ENCODE peak calls at places on chromosomes 7 and 10, in eight cellular contexts. U is ovary, X is choroid plexus epithelial cell, A is fibroblast of mammary gland, S is psoas muscle, Q is nephron progenitor cell, N is PC-3, K is uterus. J is an unnamed sample.

GRCh38 chr10:75956624-75957023 is 525.2 kb downstream of the LRMDA start:
- DNase-seq in K (no peak), N (peak; percentile 65), X (peak; percentile 18), Q (no peak), S (no peak), U (no peak), A (peak; percentile 38), J (no peak)

GRCh38 chr7:20275637-20276036 is 55.1 kb upstream of the ITGB8 start:
- DNase-seq in N (no peak), K (no peak), S (no peak), A (peak; percentile 6), X (no peak), Q (no peak), U (no peak), J (no peak)

GRCh38 chr7:41967156-41967555 is 264.3 kb upstream of the INHBA start:
- DNase-seq in K (no peak), U (no peak), N (peak; percentile 69), X (peak; percentile 54), Q (no peak), A (peak; percentile 81), S (no peak), J (no peak)

GRCh38 chr10:96987842-96988175 is 155.7 kb downstream of the LCOR start:
- DNase-seq in K (no peak), A (peak; percentile 20), N (no peak), X (no peak), Q (no peak), S (no peak), U (no peak), J (no peak)

GRCh38 chr7:91082854-91083495 is 181.3 kb upstream of the FZD1 start:
- DNase-seq in U (no peak), X (peak; percentile 73), S (no peak), A (peak; percentile 67), Q (no peak), N (peak; percentile 41), K (no peak), J (no peak)

GRCh38 chr10:55881588-55881987 is 479.5 kb downstream of the ZWINT start:
- DNase-seq in A (no peak), K (no peak), S (no peak), N (no peak), X (no peak), U (no peak), Q (no peak), J (no peak)

GRCh38 chr7:150800576-150801241 is at the start of gene TMEM176A:
- DNase-seq in S (peak; percentile 58), K (no peak), N (no peak), X (no peak), Q (peak; percentile 39), U (peak; percentile 66), A (no peak), J (no peak)

GRCh38 chr10:101694056-101694673 is 805 bp downstream of the FBXW4 start:
- DNase-seq in S (peak; percentile 73), N (peak; percentile 40), X (peak; percentile 55), A (peak; percentile 37), U (peak; percentile 68), Q (peak; percentile 67), K (peak; percentile 61), J (peak; percentile 61)

GRCh38 chr7:152050547-152050971 is 25.1 kb downstream of the GALNT11 start:
- DNase-seq in U (no peak), Q (no peak), X (peak; percentile 62), S (no peak), N (no peak), K (no peak), A (peak; percentile 25), J (no peak)

GRCh38 chr10:118259288-118259906 is 82.7 kb downstream of the FAM204A start:
- DNase-seq in A (peak; percentile 42), S (no peak), N (peak; percentile 12), K (no peak), U (peak; percentile 36), Q (peak; percentile 85), X (peak; percentile 43), J (no peak)

GRCh38 chr10:79422178-79422892 is 23.1 kb downstream of the ZCCHC24 start:
- DNase-seq in N (no peak), X (peak; percentile 95), Q (peak; percentile 66), S (peak; percentile 83), U (peak; percentile 69), A (peak; percentile 97), K (peak; percentile 77), J (no peak)

GRCh38 chr10:792083-792791 is 102.8 kb upstream of the DIP2C start:
- DNase-seq in A (no peak), S (peak; percentile 28), N (no peak), Q (no peak), X (no peak), U (no peak), K (peak; percentile 2), J (no peak)

GRCh38 chr10:4450981-4451501 is 375.0 kb upstream of the AKR1E2 start:
- DNase-seq in X (peak; percentile 83), A (peak; percentile 97), S (no peak), N (no peak), U (no peak), Q (no peak), K (no peak), J (no peak)

GRCh38 chr7:32500922-32501341 is 5.6 kb downstream of the AVL9 start:
- DNase-seq in N (peak; percentile 81), U (no peak), X (peak; percentile 68), Q (no peak), A (peak; percentile 78), K (no peak), S (no peak), J (no peak)

GRCh38 chr7:32659853-32660252 is 164.6 kb downstream of the AVL9 start:
- DNase-seq in K (no peak), N (no peak), S (no peak), A (no peak), Q (no peak), X (no peak), U (no peak), J (no peak)

GRCh38 chr10:132349766-132350165 is 17.8 kb downstream of the LRRC27 start:
- DNase-seq in S (peak; percentile 33), X (no peak), A (no peak), K (no peak), N (no peak), Q (no peak), U (no peak), J (no peak)

GRCh38 chr10:132350946-132351345 is 19.0 kb downstream of the LRRC27 start:
- DNase-seq in S (peak; percentile 37), A (no peak), N (no peak), X (no peak), U (no peak), Q (no peak), K (no peak), J (no peak)

GRCh38 chr10:132350391-132350790 is 18.4 kb downstream of the LRRC27 start:
- DNase-seq in U (no peak), A (no peak), S (peak; percentile 36), X (no peak), Q (no peak), N (no peak), K (no peak), J (no peak)

GRCh38 chr10:132353456-132354355 is 21.7 kb downstream of the LRRC27 start:
- DNase-seq in Q (no peak), N (no peak), K (no peak), X (no peak), A (no peak), S (no peak), U (no peak), J (no peak)

DNA sequence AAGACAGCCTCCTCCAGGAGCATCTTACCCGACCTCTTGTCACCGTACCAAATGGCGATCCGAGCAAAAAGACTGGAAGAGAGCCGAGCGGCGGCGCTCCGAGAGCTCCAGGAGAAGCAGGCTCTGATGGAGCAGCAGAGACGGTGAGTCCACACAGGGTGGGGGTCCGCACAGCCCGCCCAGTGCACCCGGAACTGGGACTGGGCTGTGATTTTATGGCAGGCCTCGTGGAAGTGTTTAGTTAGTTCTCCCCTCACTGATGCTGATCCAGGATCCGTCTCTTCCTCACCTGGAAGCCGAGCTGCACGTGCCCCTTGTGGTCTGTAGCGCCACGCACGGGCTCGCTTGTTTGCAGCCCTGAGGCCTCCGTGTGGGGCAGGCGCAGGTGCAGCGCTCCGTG is 19.6 kb downstream of the LRRC27 start:
- DNase-seq in N (no peak), K (no peak), S (peak; percentile 19), U (no peak), A (no peak), Q (no peak), X (no peak), J (no peak)
- TF ChIP-seq CTCF in N (no peak), K (no peak), S (no peak), U (no peak), A (no peak), Q (no peak), X (no peak), J (no peak)

GRCh38 chr7:138904122-138904435 is 77.1 kb downstream of the KIAA1549 start:
- DNase-seq in X (no peak), S (no peak), Q (no peak), N (no peak), U (no peak), K (no peak), A (no peak), J (no peak)

GRCh38 chr7:138902156-138902555 is 79.0 kb downstream of the KIAA1549 start:
- DNase-seq in Q (no peak), X (no peak), N (no peak), S (no peak), A (no peak), U (no peak), K (no peak), J (no peak)

GRCh38 chr7:138911007-138911406 is 70.2 kb downstream of the KIAA1549 start:
- DNase-seq in N (no peak), S (no peak), U (no peak), K (no peak), X (no peak), A (no peak), Q (no peak), J (no peak)

GRCh38 chr7:138907438-138907837 is 73.8 kb downstream of the KIAA1549 start:
- DNase-seq in U (no peak), X (no peak), N (no peak), S (no peak), K (no peak), Q (no peak), A (no peak), J (no peak)

DNA sequence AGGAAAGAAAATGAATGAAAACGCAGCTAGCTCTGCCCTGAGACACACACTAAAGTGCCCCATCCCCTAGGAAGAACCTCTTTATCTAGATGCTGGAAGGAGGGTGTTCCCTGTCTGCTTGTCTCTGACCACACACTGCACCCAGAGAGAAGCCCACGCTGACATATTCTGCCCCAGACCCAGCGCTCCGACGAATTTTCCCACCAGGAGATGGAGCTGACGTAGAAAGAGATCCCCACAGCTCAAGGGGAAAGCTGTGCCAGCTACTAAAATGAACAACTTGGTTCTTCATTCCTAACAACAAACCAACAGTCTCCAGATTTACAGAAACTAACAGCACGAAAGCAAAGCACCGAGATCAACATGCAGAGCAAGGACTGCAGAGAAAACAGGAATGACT is 73.3 kb downstream of the KIAA1549 start:
- DNase-seq in S (no peak), Q (no peak), U (no peak), K (no peak), A (no peak), N (no peak), X (no peak), J (no peak)
- TF ChIP-seq CTCF in S (no peak), Q (no peak), U (no peak), K (no peak), A (no peak), N (no peak), X (no peak), J (no peak)

GRCh38 chr10:19663344-19663743 is 152.9 kb upstream of the PLXDC2 start:
- DNase-seq in K (no peak), S (no peak), X (no peak), U (no peak), N (no peak), A (no peak), Q (no peak), J (no peak)
- TF ChIP-seq CTCF in K (no peak), S (no peak), X (peak; percentile 23), U (no peak), N (no peak), A (no peak), Q (no peak), J (no peak)

GRCh38 chr7:131897016-131897789 is 340.8 kb upstream of the PODXL start:
- DNase-seq in U (no peak), X (peak; percentile 31), K (no peak), N (peak; percentile 62), A (peak; percentile 54), Q (peak; percentile 50), S (no peak), J (no peak)
- TF ChIP-seq CTCF in U (no peak), X (no peak), K (no peak), N (no peak), A (no peak), Q (no peak), S (no peak), J (no peak)

J was measured in heart right ventricle.